ENCODE peak calls at places on chromosome 17, in nine cellular contexts. W, A, C, I, X, Q, U, L and H are unnamed samples.

GRCh38 chr17:65278050-65278819 is 141.1 kb downstream of the RGS9 start:
- DNase-seq in X (no peak), U (peak), C (peak), Q (no peak), I (peak), A (peak), W (no peak), L (no peak), H (no peak)

GRCh38 chr17:74393323-74393942 is 26.1 kb downstream of the GPR142 start:
- DNase-seq in I (no peak), L (peak), Q (no peak), W (no peak), C (no peak), A (no peak), X (no peak), U (no peak), H (no peak)

GRCh38 chr17:36933174-36934143 is 3.8 kb upstream of the LHX1 start:
- DNase-seq in W (no peak), U (no peak), C (no peak), X (no peak), L (peak), I (no peak), A (no peak), Q (no peak), H (no peak)

GRCh38 chr17:35896011-35896587 is 15.9 kb upstream of the CCL5 start:
- DNase-seq in Q (no peak), I (peak), L (no peak), W (no peak), A (no peak), C (no peak), U (no peak), X (no peak), H (no peak)

GRCh38 chr17:48907713-48908046 is 527 bp upstream of the UBE2Z start:
- DNase-seq in Q (no peak), C (no peak), I (peak), X (no peak), U (peak), L (no peak), A (peak), W (no peak), H (no peak)

GRCh38 chr17:38434178-38434665 is 6.0 kb downstream of the ARHGAP23 start:
- DNase-seq in U (no peak), W (no peak), C (no peak), I (no peak), Q (no peak), A (no peak), X (no peak), L (no peak), H (no peak)

GRCh38 chr17:76738468-76738850 is 540 bp downstream of the MFSD11 start:
- DNase-seq in I (peak), W (no peak), Q (no peak), X (no peak), U (no peak), L (no peak), C (no peak), A (no peak), H (no peak)

GRCh38 chr17:76193616-76194015 is 46.7 kb downstream of the RNF157 start:
- DNase-seq in I (no peak), C (no peak), Q (no peak), W (no peak), A (no peak), L (no peak), X (no peak), U (no peak), H (no peak)

GRCh38 chr17:19656336-19656735 is 7.8 kb downstream of the ALDH3A2 start:
- DNase-seq in L (no peak), I (no peak), Q (no peak), X (no peak), U (no peak), C (no peak), W (no peak), A (no peak), H (no peak)

GRCh38 chr17:661509-661908 is 53.1 kb downstream of the VPS53 start:
- DNase-seq in A (no peak), Q (no peak), C (no peak), X (no peak), L (no peak), W (no peak), I (no peak), U (no peak), H (no peak)

GRCh38 chr17:4886830-4887229 is 12.5 kb upstream of the C17orf107 start:
- DNase-seq in U (no peak), I (no peak), C (no peak), X (no peak), W (no peak), A (no peak), Q (no peak), L (no peak), H (peak)

GRCh38 chr17:40819528-40820125 is 2.8 kb downstream of the KRT10 start:
- DNase-seq in I (peak), A (peak), W (no peak), U (peak), X (no peak), Q (no peak), L (no peak), C (no peak), H (no peak)

GRCh38 chr17:69578385-69578936 is 164.0 kb downstream of the MAP2K6 start:
- DNase-seq in U (no peak), L (no peak), X (no peak), C (no peak), W (no peak), A (no peak), I (no peak), Q (no peak), H (no peak)

GRCh38 chr17:31581022-31581483 is 189.6 kb downstream of the RAB11FIP4 start:
- DNase-seq in X (peak), I (peak), C (peak), Q (no peak), A (peak), W (no peak), U (peak), L (peak), H (peak)

GRCh38 chr17:30380106-30380420 is 1.3 kb downstream of the CPD start:
- DNase-seq in L (no peak), Q (no peak), C (no peak), W (no peak), A (peak), I (no peak), U (peak), X (no peak), H (no peak)

GRCh38 chr17:12730931-12731521 is 58.3 kb upstream of the ARHGAP44 start:
- DNase-seq in A (peak), C (peak), W (no peak), Q (no peak), U (peak), X (peak), L (peak), I (peak), H (no peak)

GRCh38 chr17:57599271-57600045 is 145.6 kb downstream of the CCDC182 start:
- DNase-seq in W (no peak), Q (no peak), I (no peak), A (no peak), L (no peak), U (no peak), C (no peak), X (no peak), H (no peak)

GRCh38 chr17:41689497-41690299 is 1.0 kb downstream of the EIF1 start:
- DNase-seq in X (no peak), A (peak), Q (no peak), W (no peak), U (peak), I (peak), C (no peak), L (no peak), H (no peak)

GRCh38 chr17:60526726-60527125 is 684 bp upstream of the APPBP2 start:
- DNase-seq in Q (no peak), A (no peak), X (no peak), I (peak), U (no peak), W (no peak), L (no peak), C (no peak), H (no peak)

GRCh38 chr17:61307905-61308886 is 91.4 kb upstream of the TBX2 start:
- DNase-seq in Q (no peak), C (no peak), I (peak), X (no peak), U (peak), A (peak), W (no peak), L (no peak), H (no peak)

GRCh38 chr17:38671939-38672720 is 2.6 kb downstream of the EPOP start:
- DNase-seq in I (no peak), W (no peak), U (no peak), A (no peak), L (no peak), X (no peak), Q (no peak), C (no peak), H (no peak)

GRCh38 chr17:37097162-37097561 is 148.4 kb downstream of the AATF start:
- DNase-seq in W (no peak), Q (no peak), X (no peak), U (no peak), I (no peak), A (no peak), L (no peak), C (no peak), H (no peak)

GRCh38 chr17:39114744-39115534 is 36.5 kb downstream of the PLXDC1 start:
- DNase-seq in Q (no peak), U (peak), A (no peak), X (no peak), I (peak), L (no peak), W (no peak), C (no peak), H (no peak)

GRCh38 chr17:66190738-66191606 is 961 bp downstream of the CEP112 start:
- DNase-seq in L (no peak), W (no peak), I (peak), Q (no peak), C (no peak), A (peak), X (no peak), U (peak), H (no peak)

GRCh38 chr17:72863511-72864175 is 228.8 kb downstream of the SLC39A11 start:
- DNase-seq in Q (no peak), L (no peak), X (no peak), I (no peak), A (no peak), U (no peak), C (no peak), W (no peak), H (no peak)

GRCh38 chr17:62994931-62995330 is 28.9 kb downstream of the TANC2 start:
- DNase-seq in W (no peak), Q (no peak), X (no peak), A (no peak), L (no peak), C (no peak), I (peak), U (no peak), H (no peak)

GRCh38 chr17:78381601-78382168 is 3.2 kb downstream of the PGS1 start:
- DNase-seq in L (no peak), A (peak), X (no peak), Q (no peak), W (peak), U (no peak), I (no peak), C (no peak), H (peak)

GRCh38 chr17:76549539-76549938 is 9.7 kb downstream of the PRCD start:
- DNase-seq in X (no peak), Q (no peak), C (no peak), U (no peak), L (no peak), W (no peak), I (no peak), A (no peak), H (no peak)

GRCh38 chr17:38982858-38983746 is 15.9 kb upstream of the FBXO47 start:
- DNase-seq in A (peak), I (peak), C (peak), Q (no peak), L (no peak), W (no peak), U (peak), X (no peak), H (no peak)

GRCh38 chr17:20010886-20011402 is 1.8 kb downstream of the SPECC1 start:
- DNase-seq in U (no peak), A (no peak), Q (no peak), W (no peak), I (no peak), X (no peak), L (no peak), C (no peak), H (no peak)

GRCh38 chr17:72945468-72945867 is 147.0 kb downstream of the SLC39A11 start:
- DNase-seq in A (no peak), L (no peak), C (no peak), U (no peak), W (no peak), I (no peak), Q (no peak), X (no peak), H (no peak)

GRCh38 chr17:64084086-64084939 is 45.6 kb downstream of the ERN1 start:
- DNase-seq in I (peak), L (no peak), A (peak), X (no peak), Q (no peak), W (no peak), C (peak), U (peak), H (peak)

GRCh38 chr17:82493517-82493840 is 26.1 kb upstream of the FOXK2 start:
- DNase-seq in X (no peak), Q (no peak), I (no peak), W (no peak), U (peak), C (no peak), L (no peak), A (no peak), H (no peak)

GRCh38 chr17:42706732-42707131 is 24.4 kb downstream of the CNTNAP1 start:
- DNase-seq in U (no peak), L (no peak), C (no peak), A (no peak), X (no peak), Q (no peak), W (no peak), I (no peak), H (no peak)

GRCh38 chr17:37570527-37571093 is 38.6 kb downstream of the SYNRG start:
- DNase-seq in U (peak), Q (no peak), X (peak), C (peak), L (no peak), W (peak), I (peak), A (peak), H (no peak)

GRCh38 chr17:70767102-70767701 is 597.9 kb downstream of the KCNJ2 start:
- DNase-seq in X (no peak), W (no peak), C (no peak), U (peak), Q (no peak), A (peak), L (no peak), I (peak), H (no peak)

GRCh38 chr17:17439971-17440843 is 36.6 kb upstream of the MED9 start:
- DNase-seq in I (peak), Q (peak), L (no peak), U (peak), X (peak), W (peak), A (peak), C (peak), H (peak)

DNA sequence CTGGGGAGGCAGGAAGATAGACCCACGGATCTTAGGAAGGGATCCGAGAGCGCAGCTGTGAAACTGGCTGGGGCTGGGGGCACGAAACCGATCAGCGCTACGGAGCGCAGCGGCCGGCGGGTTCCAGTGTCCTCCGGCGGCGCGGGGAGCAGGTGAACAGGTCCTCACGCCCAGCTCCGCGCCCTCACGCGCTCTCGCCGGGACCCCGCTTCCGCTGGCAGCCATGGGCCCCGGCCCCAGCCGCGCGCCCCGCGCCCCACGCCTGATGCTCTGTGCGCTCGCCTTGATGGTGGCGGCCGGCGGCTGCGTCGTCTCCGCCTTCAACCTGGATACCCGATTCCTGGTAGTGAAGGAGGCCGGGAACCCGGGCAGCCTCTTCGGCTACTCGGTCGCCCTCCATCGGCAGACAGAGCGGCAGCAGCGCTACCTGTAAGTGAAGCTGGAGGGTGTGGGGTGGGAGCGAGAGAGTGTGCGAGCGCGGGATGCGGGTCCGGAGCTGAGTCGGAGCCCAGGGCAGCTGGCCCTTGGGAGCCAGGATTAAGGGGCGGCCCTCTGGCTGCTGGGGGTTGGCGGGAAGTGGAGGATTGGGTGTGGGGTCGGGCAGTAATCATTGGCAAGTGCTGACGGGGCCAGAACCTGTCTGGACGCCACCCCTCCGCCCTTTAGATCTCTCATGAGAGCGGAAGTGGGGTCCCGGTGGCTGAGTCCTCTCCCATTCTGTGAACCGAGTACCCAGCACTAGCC is 479 bp downstream of the ITGA3 start:
- DNase-seq in U (peak), A (peak), L (peak), X (peak), Q (peak), I (peak), C (peak), W (no peak), H (no peak)
- TF ChIP-seq CTCF in U (peak), A (peak), L (peak), X (peak), Q (no peak), I (peak), C (no peak), W (no peak), H (no peak)

GRCh38 chr17:55237268-55237667 is 27.5 kb upstream of the HLF start:
- DNase-seq in L (no peak), W (no peak), A (peak), X (no peak), U (no peak), Q (no peak), I (peak), C (no peak), H (no peak)
- TF ChIP-seq CTCF in L (no peak), W (no peak), A (no peak), X (no peak), U (no peak), Q (no peak), I (no peak), C (no peak), H (no peak)

GRCh38 chr17:67272312-67273050 is 27.5 kb upstream of the HELZ start:
- DNase-seq in X (no peak), I (no peak), L (no peak), W (no peak), C (no peak), A (no peak), Q (no peak), U (no peak), H (no peak)
- TF ChIP-seq CTCF in X (no peak), I (peak), L (no peak), W (peak), C (no peak), A (peak), Q (no peak), U (peak), H (no peak)

GRCh38 chr17:7141824-7142223 is 27.2 kb upstream of the ASGR2 start:
- DNase-seq in A (no peak), W (no peak), Q (no peak), I (no peak), U (no peak), X (no peak), L (no peak), C (peak), H (no peak)
- TF ChIP-seq CTCF in A (no peak), W (no peak), Q (no peak), I (no peak), U (no peak), X (no peak), L (no peak), C (no peak), H (no peak)

DNA sequence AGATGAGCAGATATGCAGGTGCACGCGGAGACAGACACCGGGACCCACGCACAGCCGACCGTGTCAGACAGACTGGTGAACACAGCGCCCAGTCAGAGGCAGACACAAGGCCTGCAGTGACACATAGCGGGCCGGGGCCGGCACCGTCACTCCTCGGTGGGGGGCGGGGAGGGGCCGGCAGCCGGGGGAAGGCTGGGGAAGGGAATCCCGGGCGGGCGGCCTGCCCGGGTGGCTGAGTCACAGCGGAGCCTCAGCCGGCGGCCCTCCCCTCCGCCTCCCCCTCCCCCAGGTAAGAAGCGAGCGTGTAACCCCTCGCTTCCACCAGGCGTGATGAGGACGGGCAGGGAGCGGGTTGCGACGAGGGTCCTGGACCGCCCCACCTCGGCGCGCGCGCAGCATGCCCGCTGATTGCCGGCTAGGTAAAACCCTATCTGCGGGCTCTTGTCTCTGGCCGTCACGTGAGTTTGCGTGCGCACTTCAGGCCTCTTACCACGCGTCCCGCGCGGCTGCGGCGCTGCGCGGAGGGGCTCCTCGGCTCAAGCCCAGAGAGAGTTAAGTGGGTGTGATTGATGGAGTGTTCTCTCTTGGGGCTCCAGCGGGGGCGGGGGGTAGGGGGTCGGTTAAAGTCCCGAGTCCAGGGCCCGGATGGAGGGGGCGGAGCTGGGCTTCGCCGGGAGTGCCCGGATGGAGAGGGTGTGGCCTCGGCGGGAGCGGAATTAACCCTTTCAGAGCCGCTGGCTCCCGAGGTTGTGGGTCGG is 7.8 kb downstream of the KDM6B start:
- DNase-seq in C (peak), X (peak), A (peak), U (peak), L (peak), I (peak), Q (peak), W (no peak), H (peak)
- TF ChIP-seq CTCF in C (no peak), X (peak), A (peak), U (peak), L (no peak), I (no peak), Q (no peak), W (peak), H (no peak)

GRCh38 chr17:34081269-34081668 is 173.8 kb upstream of the CCL2 start:
- DNase-seq in X (no peak), W (no peak), A (no peak), C (no peak), L (no peak), I (peak), U (no peak), Q (no peak), H (no peak)
- TF ChIP-seq CTCF in X (peak), W (peak), A (peak), C (no peak), L (no peak), I (peak), U (no peak), Q (no peak), H (peak)

DNA sequence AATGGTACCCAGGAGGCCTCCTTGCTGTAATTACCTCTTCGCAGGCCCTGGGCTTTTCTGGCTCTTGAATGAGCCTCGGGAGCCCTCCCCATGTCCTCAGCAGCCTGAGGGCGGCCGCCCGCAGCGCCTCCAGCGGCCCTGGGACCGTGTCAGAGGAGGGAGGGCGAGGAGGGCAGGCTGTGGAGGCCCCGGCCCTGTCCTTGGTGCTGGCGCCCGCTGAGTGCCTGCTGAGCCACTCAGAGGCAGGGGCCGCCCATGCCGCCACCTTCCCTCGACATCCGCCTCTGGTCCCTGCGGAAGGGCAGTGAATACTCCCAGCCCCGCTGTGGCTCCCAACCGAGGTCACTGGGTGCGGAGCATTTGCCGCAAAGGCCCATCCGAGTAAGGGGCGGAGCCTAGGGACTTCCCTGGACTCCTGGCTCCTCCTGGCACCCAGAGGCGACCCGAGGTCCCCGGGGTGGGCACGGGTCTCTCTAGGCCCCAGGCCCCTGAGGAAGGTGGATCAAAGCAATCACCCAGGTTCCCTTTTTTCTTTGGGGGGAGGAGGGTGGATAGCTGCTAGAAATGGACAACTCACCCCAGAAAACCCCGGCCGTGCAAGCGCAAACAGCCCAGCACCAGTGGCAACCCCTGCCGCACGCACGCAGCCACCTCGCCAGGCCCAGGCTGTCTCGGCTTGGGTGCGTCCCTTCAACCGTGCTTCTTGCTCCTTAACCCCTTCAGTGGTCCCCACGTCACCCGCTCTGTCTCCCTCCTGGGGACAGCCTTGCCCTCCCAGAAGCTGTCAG is 2.7 kb downstream of the RBFOX3 start:
- DNase-seq in C (no peak), A (no peak), L (no peak), W (no peak), I (peak), U (no peak), Q (no peak), X (no peak), H (no peak)
- TF ChIP-seq CTCF in C (no peak), A (no peak), L (no peak), W (no peak), I (no peak), U (no peak), Q (no peak), X (peak), H (no peak)